ENCODE peak calls at places on chromosomes 6 and 20, in ten cellular contexts. Y, P, C, V, R, T, F, L, G and K are unnamed samples.

GRCh38 chr20:21622097-21622496 is 83.4 kb upstream of the PAX1 start:
- DNase-seq in Y (no peak), C (no peak), G (no peak), T (no peak), F (no peak), P (no peak), L (no peak), V (no peak), R (no peak), K (no peak)

GRCh38 chr20:22312744-22313346 is 271.5 kb downstream of the FOXA2 start:
- DNase-seq in F (no peak), P (no peak), R (no peak), T (peak), L (peak), C (no peak), V (no peak), G (peak), Y (no peak), K (peak)

GRCh38 chr20:31835977-31836852 is 9.2 kb downstream of the FOXS1 start:
- DNase-seq in L (peak), F (peak), T (no peak), C (no peak), Y (no peak), R (peak), V (no peak), P (no peak), G (no peak), K (no peak)

GRCh38 chr20:25486377-25486776 is 78.9 kb downstream of the GINS1 start:
- DNase-seq in P (no peak), F (no peak), T (no peak), R (peak), G (no peak), L (peak), C (no peak), V (no peak), Y (no peak), K (no peak)

GRCh38 chr6:46011241-46012085 is 4.2 kb downstream of the CLIC5 start:
- DNase-seq in L (no peak), T (no peak), R (no peak), Y (peak), V (no peak), P (peak), C (no peak), G (no peak), F (no peak), K (no peak)

GRCh38 chr6:167730441-167730840 is 96.3 kb upstream of the AFDN start:
- DNase-seq in C (no peak), R (peak), L (no peak), V (no peak), P (no peak), T (no peak), F (no peak), Y (no peak), G (no peak), K (no peak)

GRCh38 chr6:37168809-37169457 is 1.0 kb upstream of the PIM1 start:
- DNase-seq in G (no peak), V (no peak), L (no peak), C (no peak), P (no peak), F (no peak), T (no peak), Y (no peak), R (no peak), K (no peak)

GRCh38 chr20:10649817-10650200 is 24.0 kb downstream of the JAG1 start:
- DNase-seq in V (no peak), F (no peak), T (no peak), L (peak), R (no peak), C (no peak), G (no peak), P (no peak), Y (no peak), K (no peak)

GRCh38 chr6:43823879-43824740 is 54.1 kb downstream of the VEGFA start:
- DNase-seq in C (peak), L (no peak), F (peak), Y (no peak), T (no peak), R (no peak), P (no peak), V (no peak), G (no peak), K (no peak)

GRCh38 chr20:45588800-45589199 is 9.7 kb upstream of the WFDC8 start:
- DNase-seq in Y (no peak), L (no peak), P (no peak), F (no peak), G (no peak), T (no peak), C (no peak), R (no peak), V (no peak), K (no peak)

GRCh38 chr20:45595235-45595634 is 16.2 kb upstream of the WFDC8 start:
- DNase-seq in T (no peak), C (no peak), V (no peak), P (no peak), Y (no peak), F (no peak), R (no peak), L (no peak), G (no peak), K (no peak)

GRCh38 chr20:45593498-45593897 is 14.4 kb upstream of the WFDC8 start:
- DNase-seq in C (no peak), V (no peak), T (no peak), L (no peak), P (no peak), Y (no peak), G (no peak), F (no peak), R (no peak), K (no peak)

GRCh38 chr20:45589725-45590124 is 10.6 kb upstream of the WFDC8 start:
- DNase-seq in L (no peak), V (no peak), F (no peak), G (no peak), Y (no peak), P (no peak), T (no peak), C (no peak), R (no peak), K (no peak)

GRCh38 chr20:45592574-45593189 is 13.6 kb upstream of the WFDC8 start:
- DNase-seq in T (no peak), P (no peak), G (peak), F (no peak), C (no peak), R (no peak), Y (no peak), L (peak), V (no peak), K (no peak)
- TF ChIP-seq CTCF in T (peak), P (peak), G (peak), F (no peak), C (peak), R (peak), Y (peak), L (peak), V (no peak), K (no peak)

GRCh38 chr6:10202581-10202980 is 212.3 kb downstream of the TFAP2A start:
- DNase-seq in Y (no peak), R (no peak), L (no peak), C (no peak), P (no peak), G (no peak), T (no peak), V (no peak), F (no peak), K (no peak)
- TF ChIP-seq CTCF in Y (no peak), R (no peak), L (no peak), C (no peak), P (no peak), G (no peak), T (no peak), V (no peak), F (no peak), K (no peak)

GRCh38 chr6:33838979-33839378 is 35.2 kb upstream of the MLN start:
- DNase-seq in V (no peak), C (no peak), G (no peak), P (no peak), L (no peak), R (no peak), F (no peak), Y (no peak), T (no peak), K (no peak)

GRCh38 chr6:33839399-33840063 is 35.7 kb upstream of the MLN start:
- DNase-seq in Y (no peak), G (no peak), R (no peak), T (no peak), F (no peak), P (no peak), V (no peak), C (no peak), L (no peak), K (no peak)

GRCh38 chr6:33840064-33840926 is 36.5 kb upstream of the MLN start:
- DNase-seq in L (peak), C (no peak), F (peak), P (no peak), Y (no peak), G (no peak), R (peak), T (no peak), V (no peak), K (no peak)

GRCh38 chr6:33841868-33842267 is 38.1 kb upstream of the MLN start:
- DNase-seq in P (no peak), L (no peak), R (no peak), Y (no peak), T (no peak), C (no peak), V (no peak), G (no peak), F (no peak), K (no peak)

DNA sequence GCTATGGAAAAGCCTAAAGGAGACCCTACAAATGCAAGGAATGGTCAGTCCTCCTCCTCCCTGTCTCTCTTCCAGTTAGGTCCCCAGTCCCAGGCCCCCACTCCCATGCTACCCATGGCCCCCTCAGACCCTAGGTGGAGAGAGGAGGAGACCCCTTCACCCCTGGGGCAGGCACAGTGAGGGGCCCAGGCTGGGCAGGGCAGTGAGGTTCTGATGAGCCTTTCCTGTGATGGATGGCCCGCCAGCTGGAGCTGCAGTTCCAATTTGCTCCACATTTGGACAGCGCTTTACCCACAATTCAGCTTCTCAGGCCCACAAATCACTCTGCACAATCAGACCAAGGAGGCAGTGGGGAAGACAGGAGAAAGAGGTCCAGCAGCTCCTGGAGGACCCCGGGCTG is 37.3 kb upstream of the MLN start:
- DNase-seq in F (no peak), R (no peak), T (no peak), V (no peak), C (no peak), P (no peak), Y (no peak), L (no peak), G (no peak), K (no peak)
- TF ChIP-seq CTCF in F (no peak), R (no peak), T (no peak), V (no peak), C (no peak), P (no peak), Y (no peak), L (no peak), G (no peak), K (no peak)

GRCh38 chr20:46583411-46584214 is 33.2 kb upstream of the OCSTAMP start:
- DNase-seq in C (no peak), T (peak), R (no peak), V (no peak), Y (no peak), P (no peak), L (no peak), F (no peak), G (no peak), K (no peak)

GRCh38 chr20:46580613-46581012 is 30.2 kb upstream of the OCSTAMP start:
- DNase-seq in T (no peak), R (no peak), V (no peak), F (no peak), L (no peak), C (no peak), G (no peak), P (no peak), Y (no peak), K (no peak)

GRCh38 chr20:46584508-46584907 is 34.1 kb upstream of the OCSTAMP start:
- DNase-seq in G (no peak), T (no peak), R (no peak), C (no peak), V (no peak), F (no peak), P (no peak), Y (no peak), L (no peak), K (no peak)

GRCh38 chr20:46581386-46581785 is 30.9 kb upstream of the OCSTAMP start:
- DNase-seq in L (no peak), T (no peak), P (no peak), R (no peak), C (no peak), G (no peak), V (no peak), Y (no peak), F (no peak), K (no peak)

DNA sequence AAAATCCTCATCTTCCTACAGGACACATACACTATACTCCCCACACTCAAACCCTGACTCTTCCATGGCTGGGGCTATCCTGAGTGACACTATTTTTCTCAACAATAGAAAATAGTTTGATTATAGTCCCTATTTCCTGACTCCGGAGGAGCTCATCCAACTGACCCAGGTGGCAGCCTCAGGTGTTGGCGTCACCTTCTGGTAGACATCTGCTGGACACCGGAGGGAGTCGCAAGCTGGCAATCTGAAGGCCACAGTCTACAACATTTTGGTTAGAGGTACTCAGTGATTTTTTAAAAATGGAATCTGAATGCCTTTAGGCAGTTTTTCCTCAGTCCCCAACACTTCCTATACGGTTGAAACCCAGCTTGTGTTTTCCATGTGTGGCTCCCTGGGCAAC is 32.2 kb upstream of the OCSTAMP start:
- DNase-seq in L (no peak), F (no peak), V (no peak), Y (no peak), R (no peak), G (no peak), C (no peak), P (no peak), T (no peak), K (no peak)
- TF ChIP-seq CTCF in L (no peak), F (no peak), V (no peak), Y (no peak), R (no peak), G (no peak), C (no peak), P (no peak), T (no peak), K (no peak)

DNA sequence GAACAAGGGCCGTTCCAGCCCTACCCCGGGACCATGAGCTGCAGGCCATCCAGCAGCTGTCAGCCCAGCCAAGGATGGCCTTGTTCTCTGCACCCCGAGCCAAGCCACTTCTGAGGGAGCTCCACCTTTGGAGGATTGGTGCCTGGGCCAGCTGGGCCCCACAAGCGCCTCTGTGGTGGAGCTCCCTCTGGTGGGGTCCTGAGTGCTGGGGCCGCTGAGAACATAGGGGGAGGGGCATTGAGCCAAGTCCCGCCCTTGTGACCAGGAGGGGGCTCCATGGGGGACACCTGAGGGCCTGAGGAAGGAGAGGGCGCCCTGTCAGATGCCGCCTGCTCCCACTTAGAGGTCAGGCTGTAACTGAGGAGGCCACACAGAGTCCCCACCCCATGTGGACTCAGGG is 43.2 kb downstream of the YTHDF1 start:
- DNase-seq in F (no peak), P (no peak), Y (no peak), G (no peak), C (no peak), L (no peak), T (peak), V (no peak), R (no peak), K (no peak)
- TF ChIP-seq CTCF in F (no peak), P (no peak), Y (no peak), G (no peak), C (no peak), L (no peak), T (peak), V (no peak), R (no peak), K (no peak)